ENCODE peak calls at places on chromosomes 11 and 22, in four cellular contexts. Y is H1, X is GM12878, M is HepG2. G is an unnamed sample.

GRCh38 chr11:94450061-94450460 is 43.6 kb downstream of the MRE11 start:
- DNase-seq in X (no peak), M (no peak), Y (no peak), G (no peak)

GRCh38 chr11:1336836-1337646 is 27.6 kb upstream of the TOLLIP start:
- DNase-seq in X (no peak), M (no peak), Y (peak), G (peak)

GRCh38 chr11:46420513-46420912 is 28.9 kb upstream of the CHRM4 start:
- DNase-seq in M (no peak), X (no peak), Y (no peak), G (no peak)

GRCh38 chr11:86418929-86419328 is 44.2 kb downstream of the CCDC81 start:
- DNase-seq in Y (no peak), M (no peak), X (no peak), G (peak)

GRCh38 chr22:22520667-22521602 is 865 bp upstream of the ZNF280A start:
- DNase-seq in X (no peak), M (no peak), Y (no peak), G (peak)

GRCh38 chr11:34830648-34831047 is 85.5 kb downstream of the APIP start:
- DNase-seq in Y (no peak), M (no peak), X (no peak), G (no peak)

GRCh38 chr11:1565173-1565903 is 6.7 kb downstream of the DUSP8 start:
- DNase-seq in X (no peak), M (no peak), Y (no peak), G (no peak)

GRCh38 chr11:1224109-1224485 is 1.2 kb downstream of the MUC5B start:
- DNase-seq in X (no peak), Y (no peak), M (no peak), G (no peak)

GRCh38 chr11:76690736-76691135 is 20.2 kb upstream of the LRRC32 start:
- DNase-seq in X (no peak), M (no peak), Y (no peak), G (no peak)

GRCh38 chr11:9160166-9160565 is 68.8 kb upstream of the SCUBE2 start:
- DNase-seq in Y (no peak), M (no peak), X (no peak), G (no peak)

GRCh38 chr11:56331861-56332491 is 13.9 kb upstream of the OR8K1 start:
- DNase-seq in M (no peak), X (no peak), Y (no peak), G (no peak)

GRCh38 chr11:9691865-9692264 is 28.0 kb downstream of the SWAP70 start:
- DNase-seq in X (no peak), M (no peak), Y (no peak), G (no peak)

GRCh38 chr11:66725646-66726045 is 3.4 kb downstream of the SPTBN2 start:
- DNase-seq in M (no peak), Y (no peak), X (no peak), G (no peak)

GRCh38 chr22:44395116-44396005 is 82.6 kb upstream of the SHISAL1 start:
- DNase-seq in X (no peak), Y (peak), M (no peak), G (no peak)

GRCh38 chr11:1259076-1259461 is 36.2 kb downstream of the MUC5B start:
- DNase-seq in M (no peak), X (no peak), Y (no peak), G (no peak)

GRCh38 chr11:46808804-46809431 is 37.2 kb downstream of the CKAP5 start:
- DNase-seq in Y (no peak), X (no peak), M (peak), G (no peak)

GRCh38 chr11:134882141-134882540 is 470.1 kb upstream of the B3GAT1 start:
- DNase-seq in M (no peak), Y (peak), X (no peak), G (no peak)

GRCh38 chr11:102144357-102145342 is 34.4 kb downstream of the YAP1 start:
- DNase-seq in Y (no peak), X (no peak), M (peak), G (no peak)

GRCh38 chr11:130915556-130916237 is 582 bp downstream of the SNX19 start:
- DNase-seq in Y (no peak), M (no peak), X (no peak), G (no peak)

GRCh38 chr22:48567213-48567975 is 1260.3 kb downstream of the BRD1 start:
- DNase-seq in Y (no peak), M (no peak), X (no peak), G (no peak)

GRCh38 chr11:1946812-1947480 is at the start of gene MRPL23:
- DNase-seq in X (no peak), Y (no peak), M (no peak), G (no peak)

GRCh38 chr11:63719987-63720386 is 38.7 kb downstream of the RTN3 start:
- DNase-seq in Y (no peak), M (no peak), X (no peak), G (no peak)

GRCh38 chr22:26770624-26771023 is 113.2 kb downstream of the MIAT start:
- DNase-seq in X (no peak), Y (no peak), M (no peak), G (no peak)

GRCh38 chr11:79440451-79441158 is at the start of gene TENM4:
- DNase-seq in X (no peak), Y (peak), M (no peak), G (no peak)

GRCh38 chr11:132111781-132112380 is 741.5 kb downstream of the NTM start:
- DNase-seq in M (no peak), Y (no peak), X (no peak), G (no peak)

GRCh38 chr22:24951942-24952836 is at the start of gene KIAA1671:
- DNase-seq in M (peak), X (no peak), Y (peak), G (peak)

GRCh38 chr11:82862379-82862778 is 37.9 kb downstream of the PRCP start:
- DNase-seq in M (no peak), X (no peak), Y (no peak), G (no peak)

GRCh38 chr22:29081499-29082236 is 8.8 kb downstream of the KREMEN1 start:
- DNase-seq in Y (no peak), X (no peak), M (no peak), G (no peak)

GRCh38 chr11:102260241-102260640 is 57.0 kb upstream of the BIRC3 start:
- DNase-seq in Y (no peak), X (no peak), M (no peak), G (no peak)

GRCh38 chr11:31958086-31958735 is 132.7 kb upstream of the RCN1 start:
- DNase-seq in X (peak), M (peak), Y (peak), G (peak)

GRCh38 chr11:117919326-117920275 is 9.6 kb downstream of the TMPRSS13 start:
- DNase-seq in M (no peak), X (no peak), Y (no peak), G (no peak)

GRCh38 chr11:114195981-114196731 is 100.0 kb upstream of the NNMT start:
- DNase-seq in Y (no peak), X (no peak), M (no peak), G (no peak)

GRCh38 chr22:29975494-29975893 is 92.5 kb downstream of the MTMR3 start:
- DNase-seq in X (no peak), M (no peak), Y (no peak), G (no peak)

GRCh38 chr11:104609766-104610165 is 288.5 kb downstream of the CASP12 start:
- DNase-seq in X (no peak), M (no peak), Y (no peak), G (no peak)

GRCh38 chr22:46033256-46034200 is 56.6 kb upstream of the WNT7B start:
- DNase-seq in Y (no peak), M (no peak), X (no peak), G (no peak)

GRCh38 chr11:28736256-28736655 is 628.1 kb downstream of the METTL15 start:
- DNase-seq in M (no peak), Y (no peak), X (no peak), G (no peak)

GRCh38 chr11:113119074-113119473 is 157.9 kb downstream of the NCAM1 start:
- DNase-seq in X (no peak), Y (no peak), M (no peak), G (no peak)

GRCh38 chr11:125075900-125076317 is 12.8 kb downstream of the SLC37A2 start:
- DNase-seq in Y (peak), M (no peak), X (no peak), G (peak)

GRCh38 chr11:125075242-125075625 is 12.1 kb downstream of the SLC37A2 start:
- DNase-seq in M (no peak), X (no peak), Y (no peak), G (no peak)

GRCh38 chr11:125072961-125073590 is 10.0 kb downstream of the SLC37A2 start:
- DNase-seq in M (no peak), X (no peak), Y (no peak), G (no peak)

GRCh38 chr11:125073616-125074483 is 10.7 kb downstream of the SLC37A2 start:
- DNase-seq in X (no peak), M (no peak), Y (peak), G (no peak)

DNA sequence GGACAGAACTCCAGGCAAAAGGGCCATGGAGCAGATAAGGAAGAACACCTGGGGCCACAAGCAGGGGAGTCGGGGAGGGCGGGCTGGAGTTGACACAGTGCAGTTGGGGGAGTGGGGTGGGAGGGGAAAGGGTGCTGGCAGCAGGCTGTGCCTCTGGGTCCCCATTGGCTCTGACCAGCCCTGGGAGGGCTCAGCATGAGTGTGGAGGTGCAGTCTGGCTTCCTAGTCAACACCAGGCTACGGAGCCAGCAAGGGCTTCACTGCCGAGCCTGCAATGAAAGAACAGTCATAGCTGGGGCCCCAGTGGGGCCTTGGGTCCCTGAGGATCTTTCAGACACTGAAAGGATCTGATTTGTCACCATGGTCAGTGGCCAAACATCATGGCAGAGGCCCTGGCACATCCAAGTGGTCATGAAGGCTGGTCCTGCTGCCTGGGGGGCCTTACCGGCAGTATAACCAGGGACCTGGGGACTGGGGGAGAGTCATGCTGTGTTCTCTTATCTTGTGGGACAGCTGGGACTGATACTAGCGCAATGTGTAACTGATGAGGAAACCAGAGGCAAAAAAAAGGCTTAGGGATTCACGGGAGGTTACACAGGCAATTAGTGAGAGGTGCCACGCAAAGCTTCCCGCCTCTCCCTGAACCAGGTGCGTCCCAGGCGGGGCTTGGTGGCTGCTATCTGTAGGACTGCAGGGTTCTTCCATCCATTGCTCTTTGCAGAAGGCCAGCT is 11.6 kb downstream of the SLC37A2 start:
- DNase-seq in M (no peak), Y (no peak), X (no peak), G (peak)
- TF ChIP-seq HDAC6 in M (no peak), Y (no peak), X (no peak), G (no peak)

GRCh38 chr22:33684059-33684458 is 236.2 kb downstream of the LARGE1 start:
- DNase-seq in Y (no peak), X (no peak), M (no peak), G (no peak)

GRCh38 chr22:33677536-33677935 is 242.7 kb downstream of the LARGE1 start:
- DNase-seq in Y (no peak), M (no peak), X (no peak), G (no peak)

GRCh38 chr22:33682927-33683326 is 237.3 kb downstream of the LARGE1 start:
- DNase-seq in X (no peak), Y (no peak), M (no peak), G (no peak)

GRCh38 chr22:33678523-33678922 is 241.8 kb downstream of the LARGE1 start:
- DNase-seq in M (no peak), Y (no peak), X (no peak), G (no peak)

GRCh38 chr22:33680632-33681031 is 239.6 kb downstream of the LARGE1 start:
- DNase-seq in X (no peak), Y (no peak), M (no peak), G (no peak)
- TF ChIP-seq HDAC6 in X (no peak), Y (no peak), M (no peak), G (no peak)

GRCh38 chr22:18048041-18048440 is 23.7 kb upstream of the MICAL3 start:
- DNase-seq in Y (no peak), M (no peak), X (no peak), G (no peak)
- TF ChIP-seq HDAC6 in Y (no peak), M (no peak), X (no peak), G (no peak)

GRCh38 chr11:122632178-122632824 is 23.2 kb upstream of the UBASH3B start:
- DNase-seq in Y (no peak), X (no peak), M (no peak), G (no peak)

GRCh38 chr11:122633219-122633829 is 22.2 kb upstream of the UBASH3B start:
- DNase-seq in Y (no peak), M (peak), X (no peak), G (peak)

GRCh38 chr11:122642472-122642922 is 13.0 kb upstream of the UBASH3B start:
- DNase-seq in Y (no peak), M (peak), X (no peak), G (no peak)

GRCh38 chr11:122634507-122634906 is 21.0 kb upstream of the UBASH3B start:
- DNase-seq in Y (peak), X (no peak), M (no peak), G (no peak)

DNA sequence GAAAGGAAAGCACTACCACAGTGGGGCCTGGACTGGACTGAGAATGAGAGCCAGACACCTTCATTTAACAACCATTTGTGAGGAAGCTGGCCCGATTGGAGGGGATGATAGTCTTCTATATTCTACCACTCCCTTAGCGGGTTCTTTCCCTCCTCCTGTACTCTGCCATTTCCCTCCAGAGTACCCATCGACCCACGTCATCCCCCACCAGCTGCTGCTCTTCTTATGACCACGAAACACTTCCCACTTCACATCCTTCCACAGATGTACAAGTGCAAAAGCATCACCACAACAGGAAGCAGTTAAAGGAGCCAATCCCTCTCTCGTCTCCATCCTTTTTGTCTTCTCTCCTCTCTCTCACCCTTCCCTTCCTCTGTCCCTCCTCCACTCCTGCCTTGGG is 18.0 kb upstream of the UBASH3B start:
- DNase-seq in Y (no peak), X (no peak), M (no peak), G (no peak)
- TF ChIP-seq HDAC6 in Y (no peak), X (no peak), M (no peak), G (no peak)